ENCODE peak calls at places on chromosomes 4 and X, in six cellular contexts. I is hepatic stellate cell, W is sciatic nerve, R is T-helper 1 cell, X is sigmoid colon, E is ACHN. Y is an unnamed sample.
A peak's percentile ranks its signal among the peaks of the same experiment; 100 is the strongest.

GRCh38 chr4:76984788-76985211 is 35.2 kb downstream of the SEPTIN11 start:
- DNase-seq in E (peak; percentile 83), X (peak; percentile 92), R (no peak), I (peak; percentile 64), W (peak; percentile 64), Y (no peak)

GRCh38 chr4:67746797-67747495 is 7.2 kb downstream of the GNRHR start:
- DNase-seq in R (no peak), E (peak; percentile 55), W (no peak), I (peak; percentile 8), X (no peak), Y (peak; percentile 28)

GRCh38 chr4:101020956-101021355 is 326.4 kb downstream of the PPP3CA start:
- DNase-seq in X (no peak), R (no peak), W (no peak), I (no peak), E (peak; percentile 3), Y (no peak)

GRCh38 chr4:184961693-184962092 is 56.6 kb upstream of the HELT start:
- DNase-seq in W (no peak), E (no peak), R (no peak), X (no peak), I (no peak), Y (no peak)

GRCh38 chr4:6565691-6566431 is 9.1 kb upstream of the MAN2B2 start:
- DNase-seq in E (no peak), R (no peak), I (no peak), W (no peak), X (no peak), Y (no peak)

GRCh38 chr4:21605006-21605405 is 343.6 kb downstream of the KCNIP4 start:
- DNase-seq in I (no peak), X (no peak), E (no peak), R (no peak), W (no peak), Y (no peak)

GRCh38 chr4:189809885-189810284 is 130.8 kb upstream of the FRG1 start:
- DNase-seq in E (no peak), W (no peak), R (no peak), X (no peak), I (no peak), Y (no peak)

GRCh38 chr4:17232575-17233253 is 279.2 kb downstream of the QDPR start:
- DNase-seq in X (peak; percentile 68), I (peak; percentile 42), R (no peak), W (no peak), E (no peak), Y (no peak)

GRCh38 chrX:107565005-107565404 is 63.3 kb upstream of the PRPS1 start:
- DNase-seq in W (no peak), X (no peak), I (no peak), R (no peak), E (peak; percentile 21), Y (no peak)

GRCh38 chrX:71666240-71667223 is 814 bp upstream of the LOC101059915 start:
- DNase-seq in R (no peak), X (no peak), I (no peak), W (no peak), E (no peak), Y (no peak)

GRCh38 chrX:111095974-111096870 is at the start of gene PAK3:
- DNase-seq in R (peak; percentile 32), W (peak; percentile 67), I (no peak), X (peak; percentile 84), E (peak; percentile 66), Y (peak; percentile 73)

GRCh38 chr4:10180927-10181744 is 64.5 kb upstream of the WDR1 start:
- DNase-seq in I (peak; percentile 39), R (no peak), W (no peak), E (no peak), X (no peak), Y (no peak)

GRCh38 chr4:176400816-176401461 is 81.2 kb downstream of the SPCS3 start:
- DNase-seq in I (no peak), X (no peak), R (no peak), E (peak; percentile 46), W (no peak), Y (no peak)

GRCh38 chr4:87949961-87950360 is 25.6 kb upstream of the SPP1 start:
- DNase-seq in E (peak; percentile 56), X (no peak), W (no peak), I (no peak), R (no peak), Y (no peak)

GRCh38 chr4:188332265-188332664 is 193.0 kb downstream of the TRIML1 start:
- DNase-seq in R (no peak), I (no peak), E (no peak), W (no peak), X (no peak), Y (no peak)

GRCh38 chr4:139461022-139461421 is 7.1 kb downstream of the RAB33B start:
- DNase-seq in X (no peak), I (no peak), R (no peak), W (no peak), E (no peak), Y (no peak)

GRCh38 chr4:162957521-162958143 is 209.1 kb downstream of the NAF1 start:
- DNase-seq in I (no peak), E (no peak), R (no peak), W (no peak), X (no peak), Y (no peak)

GRCh38 chrX:118631586-118631985 is 95.8 kb upstream of the IL13RA1 start:
- DNase-seq in R (no peak), E (no peak), I (no peak), X (no peak), W (no peak), Y (no peak)

Y was measured in NCI-H1694.